ENCODE peak calls at places on chromosomes 1 and 21, in six cellular contexts. N is esophagus muscularis mucosa, E is fibroblast of pulmonary artery, T is keratinocyte, Q is GM23248, X is cardiac fibroblast. Y is an unnamed sample.

GRCh38 chr1:109762821-109763645 is 690 bp downstream of the EPS8L3 start:
- DNase-seq in N (no peak), E (peak), T (no peak), Q (peak), X (peak), Y (no peak)

GRCh38 chr21:43761886-43762285 is 14.2 kb downstream of the CSTB start:
- DNase-seq in N (no peak), E (no peak), T (no peak), Q (no peak), X (no peak), Y (no peak)

GRCh38 chr1:156657161-156657970 is 15.4 kb downstream of the BCAN start:
- DNase-seq in N (no peak), E (peak), T (no peak), Q (peak), X (peak), Y (no peak)

GRCh38 chr1:36503733-36504132 is 21.0 kb upstream of the CSF3R start:
- DNase-seq in N (no peak), E (no peak), T (no peak), Q (no peak), X (no peak), Y (no peak)

GRCh38 chr1:66623812-66624211 is 89.9 kb downstream of the SGIP1 start:
- DNase-seq in N (no peak), E (peak), T (no peak), Q (peak), X (peak), Y (peak)

GRCh38 chr1:163056832-163057231 is 12.3 kb upstream of the RGS4 start:
- DNase-seq in N (no peak), E (peak), T (no peak), Q (peak), X (peak), Y (no peak)

GRCh38 chr1:211859405-211859804 is 28.8 kb upstream of the LPGAT1 start:
- DNase-seq in N (no peak), E (no peak), T (no peak), Q (no peak), X (no peak), Y (no peak)

GRCh38 chr1:235917267-235917811 is 50.6 kb upstream of the LYST start:
- DNase-seq in N (peak), E (peak), T (peak), Q (peak), X (peak), Y (peak)

GRCh38 chr1:29120367-29120766 is 3.3 kb downstream of the TMEM200B start:
- DNase-seq in N (no peak), E (no peak), T (no peak), Q (no peak), X (no peak), Y (no peak)

GRCh38 chr1:84379128-84379527 is 19.2 kb upstream of the DNASE2B start:
- DNase-seq in N (no peak), E (peak), T (no peak), Q (peak), X (peak), Y (peak)

GRCh38 chr1:194644528-194644927 is 1458.1 kb upstream of the B3GALT2 start:
- DNase-seq in N (no peak), E (no peak), T (no peak), Q (no peak), X (no peak), Y (no peak)

GRCh38 chr21:29125979-29126378 is 4.5 kb upstream of the MAP3K7CL start:
- DNase-seq in N (peak), E (no peak), T (no peak), Q (no peak), X (no peak), Y (no peak)

GRCh38 chr1:34360574-34360973 is 183.9 kb downstream of the C1orf94 start:
- DNase-seq in N (no peak), E (no peak), T (no peak), Q (no peak), X (no peak), Y (no peak)

GRCh38 chr21:14267071-14267470 is 51.1 kb downstream of the RBM11 start:
- DNase-seq in N (no peak), E (no peak), T (no peak), Q (no peak), X (no peak), Y (no peak)

GRCh38 chr1:24544239-24544638 is 11.6 kb upstream of the NCMAP start:
- DNase-seq in N (no peak), E (no peak), T (no peak), Q (no peak), X (peak), Y (no peak)

GRCh38 chr1:97006044-97006676 is 284.6 kb downstream of the PTBP2 start:
- DNase-seq in N (no peak), E (peak), T (no peak), Q (peak), X (peak), Y (peak)

GRCh38 chr1:112575154-112575804 is 43.7 kb downstream of the ST7L start:
- DNase-seq in N (no peak), E (peak), T (no peak), Q (peak), X (peak), Y (peak)

GRCh38 chr1:160883586-160883985 is 1.4 kb downstream of the ITLN1 start:
- DNase-seq in N (peak), E (no peak), T (no peak), Q (no peak), X (no peak), Y (no peak)

GRCh38 chr1:178004926-178005391 is 35.1 kb upstream of the SEC16B start:
- DNase-seq in N (no peak), E (peak), T (no peak), Q (peak), X (peak), Y (no peak)

GRCh38 chr1:205537386-205538018 is 33.0 kb downstream of the CDK18 start:
- DNase-seq in N (no peak), E (peak), T (no peak), Q (peak), X (peak), Y (no peak)

GRCh38 chr1:65939187-65939586 is 146.5 kb downstream of the PDE4B start:
- DNase-seq in N (no peak), E (no peak), T (no peak), Q (no peak), X (no peak), Y (no peak)

GRCh38 chr1:75725256-75725655 is 747 bp downstream of the ACADM start:
- DNase-seq in N (no peak), E (peak), T (no peak), Q (peak), X (peak), Y (no peak)

GRCh38 chr1:151837197-151837596 is 2.4 kb downstream of the C2CD4D start:
- DNase-seq in N (no peak), E (no peak), T (no peak), Q (no peak), X (no peak), Y (no peak)

GRCh38 chr1:151839457-151840409 is at the start of gene C2CD4D:
- DNase-seq in N (no peak), E (no peak), T (no peak), Q (no peak), X (no peak), Y (no peak)

GRCh38 chr1:151835596-151835995 is 4.0 kb upstream of the RORC start:
- DNase-seq in N (no peak), E (no peak), T (no peak), Q (no peak), X (no peak), Y (no peak)

GRCh38 chr1:151838491-151839412 is 868 bp downstream of the C2CD4D start:
- DNase-seq in N (no peak), E (no peak), T (no peak), Q (no peak), X (no peak), Y (no peak)

GRCh38 chr1:151837841-151838490 is 1.7 kb downstream of the C2CD4D start:
- DNase-seq in N (no peak), E (no peak), T (no peak), Q (peak), X (no peak), Y (no peak)
- H3K4me3 ChIP-seq in N (peak), E (peak), T (no peak), Q (peak), X (peak), Y (peak)

GRCh38 chr21:45078371-45078770 is 4.0 kb downstream of the ADARB1 start:
- DNase-seq in N (no peak), E (no peak), T (no peak), Q (no peak), X (no peak), Y (no peak)

GRCh38 chr21:45075606-45076244 is 1.3 kb downstream of the ADARB1 start:
- DNase-seq in N (no peak), E (no peak), T (no peak), Q (peak), X (peak), Y (no peak)

GRCh38 chr21:45074818-45075605 is 632 bp downstream of the ADARB1 start:
- DNase-seq in N (no peak), E (peak), T (no peak), Q (peak), X (peak), Y (no peak)

GRCh38 chr21:45074048-45074817 is at the start of gene ADARB1:
- DNase-seq in N (no peak), E (peak), T (no peak), Q (peak), X (peak), Y (no peak)

DNA sequence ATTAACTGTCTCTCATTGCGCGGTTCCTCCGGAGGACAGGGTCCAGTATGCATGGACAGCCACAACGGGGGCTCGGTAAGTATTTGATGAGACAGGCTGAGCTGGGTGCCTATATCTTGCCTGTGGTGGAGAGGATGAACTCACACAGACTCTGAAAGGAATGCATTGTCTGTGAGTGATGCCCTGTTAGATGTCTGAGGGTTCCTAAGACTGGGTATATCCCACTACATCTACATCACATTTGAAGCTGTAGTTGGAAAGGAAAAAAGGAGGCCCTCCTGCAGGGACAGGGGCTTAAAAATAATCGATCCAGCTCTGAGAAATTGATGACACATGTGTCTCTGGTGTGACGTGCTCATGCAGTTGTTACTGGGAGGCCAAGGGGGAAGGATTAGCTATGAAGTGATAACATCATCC is 1.9 kb downstream of the ADARB1 start:
- DNase-seq in N (no peak), E (peak), T (no peak), Q (peak), X (peak), Y (no peak)
- H3K4me3 ChIP-seq in N (peak), E (peak), T (peak), Q (peak), X (peak), Y (no peak)

GRCh38 chr1:232805269-232806070 is at the start of gene MAP10:
- DNase-seq in N (no peak), E (peak), T (no peak), Q (peak), X (peak), Y (peak)

GRCh38 chr1:232810856-232811255 is 5.6 kb downstream of the MAP10 start:
- DNase-seq in N (no peak), E (peak), T (no peak), Q (no peak), X (peak), Y (no peak)

GRCh38 chr1:232806071-232806510 is 875 bp downstream of the MAP10 start:
- DNase-seq in N (no peak), E (peak), T (no peak), Q (peak), X (no peak), Y (no peak)
- H3K4me3 ChIP-seq in N (peak), E (peak), T (peak), Q (peak), X (peak), Y (peak)

DNA sequence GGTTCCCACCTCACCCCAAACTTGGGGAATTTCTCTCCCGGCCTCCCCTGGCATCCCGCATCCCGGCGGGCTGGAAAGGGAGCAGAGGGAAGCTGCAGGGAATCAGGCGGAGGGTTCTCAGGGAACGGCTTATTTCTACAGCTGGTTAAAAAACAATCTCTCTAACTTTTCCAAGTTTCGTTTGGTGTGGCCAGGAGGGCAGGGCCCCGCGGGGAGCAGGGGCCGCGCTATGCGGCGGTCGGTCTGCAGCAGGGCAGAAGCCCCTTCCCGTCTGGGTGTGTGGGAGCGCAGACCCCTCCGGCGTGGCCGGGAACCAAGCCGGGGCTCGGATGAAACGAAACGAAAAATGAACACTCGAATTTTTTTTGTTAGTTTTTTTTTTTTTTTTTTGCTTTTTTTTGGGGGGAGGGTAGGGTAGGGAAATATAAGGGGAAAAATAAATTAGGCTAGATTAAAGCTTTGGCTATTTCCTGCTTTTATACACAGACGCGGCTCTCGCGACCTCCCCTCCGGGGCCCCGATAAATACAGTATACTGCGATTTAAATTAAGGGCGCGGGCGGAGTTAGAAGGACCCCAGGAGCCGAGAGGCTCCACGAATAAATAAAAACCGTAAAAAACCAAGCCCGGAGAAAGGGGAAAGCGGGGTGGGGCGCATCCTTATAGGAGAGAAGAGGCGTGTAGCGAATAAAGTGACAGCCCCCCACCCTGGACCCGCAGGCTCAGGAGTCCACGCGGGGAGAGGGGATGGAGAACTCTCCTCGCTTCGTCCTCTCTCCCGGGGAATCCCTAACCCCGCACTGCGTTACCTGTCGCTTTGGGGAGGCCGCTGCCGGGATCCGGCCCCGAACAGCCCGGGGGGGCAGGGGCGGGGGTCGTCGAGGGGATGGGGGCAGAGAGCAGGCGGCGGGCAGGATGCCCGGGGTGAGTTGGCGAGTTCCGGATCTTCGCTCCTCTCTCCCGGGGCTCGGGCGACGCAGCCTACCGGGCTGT is 2.1 kb downstream of the POU3F1 start:
- DNase-seq in N (no peak), E (no peak), T (no peak), Q (peak), X (no peak), Y (no peak)
- H3K4me3 ChIP-seq in N (peak), E (peak), T (peak), Q (peak), X (peak), Y (peak)

GRCh38 chr1:187067160-187067559 is 238.4 kb downstream of the PLA2G4A start:
- DNase-seq in N (no peak), E (no peak), T (no peak), Q (no peak), X (no peak), Y (no peak)
- H3K4me3 ChIP-seq in N (no peak), E (no peak), T (no peak), Q (no peak), X (no peak), Y (no peak)

GRCh38 chr1:20447794-20448193 is 38.2 kb downstream of the CAMK2N1 start:
- DNase-seq in N (no peak), E (no peak), T (no peak), Q (no peak), X (no peak), Y (no peak)

GRCh38 chr1:20448626-20449215 is 37.3 kb downstream of the CAMK2N1 start:
- DNase-seq in N (no peak), E (no peak), T (no peak), Q (peak), X (no peak), Y (no peak)

GRCh38 chr1:20446796-20447195 is 39.2 kb downstream of the CAMK2N1 start:
- DNase-seq in N (no peak), E (peak), T (no peak), Q (peak), X (peak), Y (no peak)

GRCh38 chr1:20443703-20444587 is 42.1 kb downstream of the CAMK2N1 start:
- DNase-seq in N (no peak), E (no peak), T (no peak), Q (no peak), X (no peak), Y (no peak)

GRCh38 chr1:20445956-20446355 is 40.1 kb downstream of the CAMK2N1 start:
- DNase-seq in N (no peak), E (no peak), T (no peak), Q (no peak), X (no peak), Y (no peak)
- H3K4me3 ChIP-seq in N (no peak), E (no peak), T (no peak), Q (no peak), X (no peak), Y (no peak)

GRCh38 chr1:151512801-151513625 is 1.8 kb downstream of the CGN start:
- DNase-seq in N (no peak), E (no peak), T (no peak), Q (no peak), X (no peak), Y (no peak)

GRCh38 chr1:151513626-151514101 is 2.5 kb downstream of the CGN start:
- DNase-seq in N (no peak), E (no peak), T (peak), Q (peak), X (no peak), Y (peak)

GRCh38 chr1:151515265-151515664 is 4.1 kb downstream of the CGN start:
- DNase-seq in N (no peak), E (no peak), T (no peak), Q (no peak), X (no peak), Y (no peak)

GRCh38 chr1:151516031-151516511 is 4.9 kb downstream of the CGN start:
- DNase-seq in N (no peak), E (no peak), T (no peak), Q (no peak), X (no peak), Y (no peak)

DNA sequence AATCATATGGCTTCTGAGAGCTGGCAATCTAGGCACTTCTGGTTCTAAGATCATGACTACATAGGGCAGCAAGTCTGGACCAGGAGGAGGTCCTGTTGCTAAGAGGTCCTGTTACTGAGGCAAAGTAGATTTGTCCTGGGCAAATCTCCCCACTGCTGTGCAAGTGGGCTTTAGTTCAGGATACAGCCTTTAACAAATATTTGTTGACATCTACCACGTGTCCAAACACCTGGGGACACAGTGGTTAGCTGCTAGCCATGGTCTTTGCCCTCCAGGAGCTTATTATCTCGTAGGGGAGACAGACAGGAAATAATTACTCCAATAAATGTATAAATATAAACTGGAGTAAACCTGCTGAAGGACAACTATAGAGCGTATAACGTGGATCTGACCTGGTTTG is 3.2 kb downstream of the CGN start:
- DNase-seq in N (no peak), E (no peak), T (no peak), Q (no peak), X (no peak), Y (no peak)
- H3K4me3 ChIP-seq in N (no peak), E (no peak), T (no peak), Q (no peak), X (no peak), Y (no peak)

DNA sequence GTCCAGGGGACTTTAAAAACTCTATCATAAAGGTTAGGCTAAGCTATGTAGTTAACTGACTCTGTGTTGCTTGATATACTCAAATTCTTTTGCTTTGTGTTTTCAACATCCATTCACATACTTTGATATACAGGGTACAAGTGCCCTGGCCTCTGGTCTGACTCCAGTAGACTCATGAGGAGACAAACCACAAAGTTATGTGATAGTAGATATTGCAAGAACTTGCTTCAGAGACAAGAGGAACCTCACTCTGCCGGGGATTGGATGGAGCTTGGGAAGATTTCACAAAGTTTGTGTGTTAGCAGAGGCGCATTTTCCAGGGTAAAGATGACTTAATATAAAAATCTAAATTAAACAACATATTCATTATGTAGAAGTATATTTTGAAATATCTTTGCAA is 1.4 kb downstream of the GORAB start:
- DNase-seq in N (no peak), E (peak), T (no peak), Q (peak), X (peak), Y (no peak)
- H3K4me3 ChIP-seq in N (peak), E (peak), T (peak), Q (peak), X (peak), Y (peak)

GRCh38 chr1:56493826-56494225 is 85.5 kb downstream of the PLPP3 start:
- DNase-seq in N (no peak), E (no peak), T (no peak), Q (no peak), X (no peak), Y (no peak)
- H3K4me3 ChIP-seq in N (no peak), E (no peak), T (no peak), Q (no peak), X (no peak), Y (no peak)

GRCh38 chr1:9701661-9702060 is 50.1 kb downstream of the PIK3CD start:
- DNase-seq in N (no peak), E (no peak), T (no peak), Q (peak), X (no peak), Y (no peak)

GRCh38 chr1:9703165-9703509 is 51.6 kb downstream of the PIK3CD start:
- DNase-seq in N (no peak), E (no peak), T (no peak), Q (no peak), X (no peak), Y (no peak)

GRCh38 chr1:9699361-9699760 is 47.8 kb downstream of the PIK3CD start:
- DNase-seq in N (no peak), E (no peak), T (no peak), Q (no peak), X (no peak), Y (no peak)

GRCh38 chr1:9703681-9704080 is 52.1 kb downstream of the PIK3CD start:
- DNase-seq in N (no peak), E (no peak), T (no peak), Q (no peak), X (no peak), Y (no peak)

GRCh38 chr1:9700340-9700739 is 48.8 kb downstream of the PIK3CD start:
- DNase-seq in N (no peak), E (peak), T (no peak), Q (peak), X (peak), Y (no peak)
- H3K4me3 ChIP-seq in N (no peak), E (no peak), T (no peak), Q (no peak), X (no peak), Y (no peak)

Y was measured in HFF-Myc.